ENCODE peak calls at places on chromosomes 16 and 17, in five cellular contexts. Z is lung; C is stimulated activated CD4-positive, alpha-beta T cell treated with anti-CD3 and anti-CD28 coated beads, Interleukin-1b, Interleukin-23, amount 100 ng/mL, for 24 hours; B is CD4-positive, CD25-positive, alpha-beta regulatory T cell; Q is HT1080. P is an unnamed sample.
A peak's percentile ranks its signal among the peaks of the same experiment; 100 is the strongest.

GRCh38 chr16:22763655-22764054 is 50.3 kb upstream of the HS3ST2 start:
- DNase-seq in Z (no peak), C (no peak), B (no peak), Q (no peak), P (no peak)

GRCh38 chr17:8552582-8553320 is 77.8 kb downstream of the MYH10 start:
- DNase-seq in Z (no peak), C (no peak), B (no peak), Q (peak; percentile 60), P (no peak)

GRCh38 chr16:68786685-68787418 is 49.8 kb downstream of the CDH1 start:
- DNase-seq in Z (no peak), C (no peak), B (no peak), Q (peak; percentile 13), P (peak; percentile 86)

GRCh38 chr17:69588739-69589334 is 174.3 kb downstream of the MAP2K6 start:
- DNase-seq in Z (no peak), C (no peak), B (no peak), Q (no peak), P (no peak)

GRCh38 chr17:74529243-74529642 is 2.0 kb downstream of the CD300LB start:
- DNase-seq in Z (no peak), C (no peak), B (no peak), Q (no peak), P (no peak)

GRCh38 chr17:40301315-40301714 is 7.7 kb upstream of the RARA start:
- DNase-seq in Z (no peak), C (no peak), B (no peak), Q (no peak), P (no peak)

GRCh38 chr17:43212641-43213490 is 1.2 kb downstream of the TMEM106A start:
- DNase-seq in Z (no peak), C (no peak), B (no peak), Q (no peak), P (no peak)

GRCh38 chr16:30997000-30997886 is 12.2 kb downstream of the HSD3B7 start:
- DNase-seq in Z (peak; percentile 86), C (peak; percentile 80), B (peak; percentile 76), Q (peak; percentile 63), P (no peak)

GRCh38 chr17:31579265-31579664 is 187.8 kb downstream of the RAB11FIP4 start:
- DNase-seq in Z (no peak), C (no peak), B (no peak), Q (peak; percentile 76), P (no peak)

GRCh38 chr17:79702071-79702470 is 28.7 kb upstream of the ENPP7 start:
- DNase-seq in Z (no peak), C (no peak), B (no peak), Q (no peak), P (no peak)

GRCh38 chr17:82729479-82730260 is 5.7 kb upstream of the FN3K start:
- DNase-seq in Z (no peak), C (no peak), B (no peak), Q (no peak), P (no peak)

GRCh38 chr17:78125138-78125913 is 3.2 kb downstream of the TMC6 start:
- DNase-seq in Z (no peak), C (no peak), B (no peak), Q (no peak), P (no peak)

GRCh38 chr17:43791589-43791988 is 11.4 kb downstream of the CFAP97D1 start:
- DNase-seq in Z (no peak), C (no peak), B (no peak), Q (peak; percentile 84), P (no peak)

GRCh38 chr16:54288592-54289241 is 2.1 kb upstream of the IRX3 start:
- DNase-seq in Z (no peak), C (no peak), B (no peak), Q (no peak), P (no peak)

GRCh38 chr16:57022445-57022844 is 33.1 kb downstream of the NLRC5 start:
- DNase-seq in Z (no peak), C (no peak), B (no peak), Q (no peak), P (no peak)

GRCh38 chr16:75000481-75001081 is 1.8 kb downstream of the ZNRF1 start:
- DNase-seq in Z (no peak), C (no peak), B (no peak), Q (no peak), P (no peak)

GRCh38 chr17:28746611-28747045 is 2.8 kb downstream of the TRAF4 start:
- DNase-seq in Z (peak; percentile 82), C (no peak), B (no peak), Q (no peak), P (no peak)

GRCh38 chr17:36657763-36658490 is 56.5 kb downstream of the MRM1 start:
- DNase-seq in Z (no peak), C (no peak), B (no peak), Q (no peak), P (no peak)

GRCh38 chr17:66949501-66949900 is 15.0 kb upstream of the CACNG4 start:
- DNase-seq in Z (no peak), C (no peak), B (no peak), Q (peak; percentile 63), P (no peak)